ENCODE peak calls at places on chromosomes 7 and 10, in seven cellular contexts. Y, V, S, X, T, I and J are unnamed samples.

GRCh38 chr10:35916791-35917190 is 274.7 kb upstream of the FZD8 start:
- DNase-seq in V (no peak), X (no peak), T (no peak), Y (peak; percentile 15), I (no peak), S (peak; percentile 64), J (no peak)

GRCh38 chr10:19290770-19291169 is 242.2 kb downstream of the MALRD1 start:
- DNase-seq in Y (no peak), X (no peak), S (peak; percentile 18), T (no peak), V (no peak), I (no peak), J (no peak)

GRCh38 chr7:27955596-27955995 is 215.6 kb downstream of the TAX1BP1 start:
- DNase-seq in I (no peak), S (no peak), Y (no peak), X (no peak), V (no peak), T (no peak), J (no peak)

GRCh38 chr10:9209105-9209798 is 1154.8 kb downstream of the GATA3 start:
- DNase-seq in V (peak; percentile 58), T (peak; percentile 66), I (peak; percentile 77), Y (peak; percentile 31), S (peak; percentile 66), X (peak; percentile 41), J (peak; percentile 26)

GRCh38 chr7:24869572-24869971 is 110.4 kb downstream of the OSBPL3 start:
- DNase-seq in T (no peak), Y (no peak), S (no peak), V (no peak), I (no peak), X (no peak), J (no peak)

GRCh38 chr7:473211-473734 is 46.4 kb downstream of the PDGFA start:
- DNase-seq in X (no peak), S (no peak), I (no peak), Y (no peak), V (no peak), T (no peak), J (no peak)

GRCh38 chr10:93595378-93596288 is 5.4 kb downstream of the RBP4 start:
- DNase-seq in Y (no peak), I (no peak), S (no peak), X (no peak), V (no peak), T (no peak), J (no peak)

GRCh38 chr10:21015838-21016237 is 118.7 kb upstream of the NEBL start:
- DNase-seq in S (no peak), I (no peak), V (no peak), T (no peak), Y (no peak), X (no peak), J (no peak)

GRCh38 chr7:134470864-134471263 is 12.0 kb upstream of the AKR1B1 start:
- DNase-seq in S (peak; percentile 79), V (no peak), I (no peak), X (no peak), Y (peak; percentile 64), T (no peak), J (no peak)

DNA sequence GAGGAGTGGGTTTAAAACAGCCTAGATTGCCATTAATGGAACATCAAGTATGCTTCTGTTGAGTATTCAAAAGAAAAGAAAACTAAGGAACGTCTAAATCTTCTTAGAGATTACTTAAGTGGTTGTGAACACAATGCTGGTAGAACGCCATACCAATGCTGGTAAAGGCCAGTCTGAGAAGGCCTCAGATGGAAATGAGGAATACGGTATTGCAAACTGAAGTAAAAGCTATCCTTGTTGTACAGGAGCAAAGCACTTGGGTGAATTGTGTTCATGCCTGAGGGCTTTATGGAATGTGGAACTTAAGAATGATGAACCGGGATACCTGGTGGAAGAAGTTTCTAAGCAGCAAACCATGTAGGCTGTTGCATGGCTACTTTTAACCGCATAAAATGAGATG is 208.0 kb downstream of the KCND2 start:
- DNase-seq in Y (no peak), T (no peak), S (no peak), X (no peak), V (no peak), I (no peak), J (no peak)
- H3K27ac ChIP-seq in Y (no peak overlapping the region), T (no peak overlapping the region), S (no peak overlapping the region), X (no peak overlapping the region), V (no peak overlapping the region), I (no peak overlapping the region), J (no peak overlapping the region)

DNA sequence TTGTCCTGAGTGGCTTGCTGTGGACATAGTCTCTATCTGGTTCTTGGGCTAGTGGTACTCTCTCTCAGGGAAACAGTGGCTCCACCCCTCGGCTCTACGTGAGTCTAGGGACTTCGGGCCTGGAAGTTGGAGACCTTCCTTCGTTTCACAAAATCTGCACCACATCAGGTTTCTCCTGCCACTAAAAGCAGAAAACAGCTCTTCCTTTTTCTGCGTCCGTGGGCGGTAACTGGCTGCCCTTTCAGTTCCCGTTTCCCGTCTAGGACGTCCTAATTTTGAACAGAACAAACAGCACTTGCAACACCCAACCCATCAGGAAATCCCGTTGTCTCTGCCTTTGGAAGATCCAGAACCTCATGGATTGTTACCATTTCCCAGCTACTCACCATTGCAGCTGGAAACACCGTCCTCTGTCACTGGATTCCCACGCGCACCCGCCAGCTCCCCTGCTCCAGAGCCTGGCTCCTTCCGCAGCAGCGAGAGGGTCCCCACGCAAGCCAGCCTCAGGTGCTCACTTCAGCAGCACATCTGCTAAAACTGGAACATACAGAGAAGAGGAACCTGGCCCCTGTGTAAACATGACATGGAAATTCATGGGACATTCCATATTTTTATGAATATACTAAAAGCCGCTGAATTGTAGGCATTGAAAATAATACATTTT is 311.4 kb upstream of the AKR1E2 start:
- DNase-seq in T (peak; percentile 43), I (no peak), S (no peak), X (peak; percentile 68), Y (no peak), V (no peak), J (no peak)
- H3K27ac ChIP-seq in T (peak overlapping the region; percentile 63), I (no peak overlapping the region), S (no peak overlapping the region), X (peak overlapping the region; percentile 38), Y (no peak overlapping the region), V (no peak overlapping the region), J (no peak overlapping the region)

DNA sequence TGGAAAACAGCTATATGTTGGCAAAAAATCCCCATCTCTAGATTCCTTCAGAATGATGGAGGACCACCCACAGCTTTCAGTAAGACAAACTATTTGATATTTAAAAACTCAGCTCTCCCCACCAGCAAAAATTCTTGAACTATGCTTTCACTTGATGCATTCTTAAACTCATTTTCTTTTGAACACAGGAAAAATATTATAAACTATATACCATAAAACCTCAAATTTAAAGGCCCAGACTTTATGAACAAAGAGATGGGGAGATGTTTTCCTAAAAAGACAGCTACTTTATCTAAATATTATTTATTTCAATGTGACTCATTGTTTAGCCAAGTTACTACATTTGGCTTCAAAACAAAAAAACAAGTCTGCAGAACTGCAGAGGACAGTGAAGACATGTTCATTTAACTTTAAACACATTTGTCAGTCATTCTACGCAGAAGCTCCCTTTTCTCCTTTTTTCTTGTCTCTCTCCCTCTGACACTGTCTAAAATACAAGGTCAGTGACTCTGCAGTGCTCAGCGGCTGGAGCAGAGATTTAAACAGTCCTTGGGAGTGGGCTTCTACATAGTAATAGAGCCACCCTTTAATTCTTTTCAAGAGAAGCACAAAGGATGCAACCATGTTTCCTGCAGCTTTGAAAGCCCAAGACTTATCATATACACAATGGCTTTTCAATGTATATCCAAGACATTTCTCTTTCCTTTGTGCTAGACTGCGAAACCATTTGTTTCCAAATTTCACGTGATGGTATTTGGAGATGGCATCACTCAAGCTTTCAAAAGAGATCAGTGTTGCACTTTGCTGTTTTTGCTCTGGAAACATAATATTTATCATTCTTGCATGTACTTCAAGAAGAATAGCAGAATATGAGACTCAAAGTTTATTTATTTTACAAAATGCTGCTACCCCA is 77.0 kb downstream of the SEMA3C start:
- DNase-seq in S (peak; percentile 12), I (no peak), T (no peak), X (no peak), V (no peak), Y (no peak), J (no peak)
- H3K27ac ChIP-seq in S (no peak overlapping the region), I (no peak overlapping the region), T (no peak overlapping the region), X (no peak overlapping the region), V (no peak overlapping the region), Y (no peak overlapping the region), J (no peak overlapping the region)

GRCh38 chr10:26479766-26480492 is 41.8 kb downstream of the APBB1IP start:
- DNase-seq in X (no peak), I (no peak), S (no peak), V (no peak), T (no peak), Y (no peak), J (no peak)

GRCh38 chr10:26480909-26481703 is 43.0 kb downstream of the APBB1IP start:
- DNase-seq in I (no peak), S (no peak), T (peak; percentile 27), X (no peak), V (no peak), Y (no peak), J (no peak)

GRCh38 chr10:26485150-26485941 is 47.2 kb downstream of the APBB1IP start:
- DNase-seq in S (no peak), T (no peak), V (no peak), I (no peak), Y (no peak), X (no peak), J (no peak)

GRCh38 chr10:26483554-26483953 is 45.4 kb downstream of the APBB1IP start:
- DNase-seq in S (peak; percentile 36), T (no peak), Y (no peak), I (no peak), X (no peak), V (no peak), J (no peak)

GRCh38 chr10:26481914-26482550 is 43.9 kb downstream of the APBB1IP start:
- DNase-seq in V (no peak), T (no peak), X (no peak), Y (no peak), I (no peak), S (no peak), J (no peak)
- H3K27ac ChIP-seq in V (peak overlapping the region; percentile 51), T (no peak overlapping the region), X (no peak overlapping the region), Y (no peak overlapping the region), I (no peak overlapping the region), S (no peak overlapping the region), J (no peak overlapping the region)

DNA sequence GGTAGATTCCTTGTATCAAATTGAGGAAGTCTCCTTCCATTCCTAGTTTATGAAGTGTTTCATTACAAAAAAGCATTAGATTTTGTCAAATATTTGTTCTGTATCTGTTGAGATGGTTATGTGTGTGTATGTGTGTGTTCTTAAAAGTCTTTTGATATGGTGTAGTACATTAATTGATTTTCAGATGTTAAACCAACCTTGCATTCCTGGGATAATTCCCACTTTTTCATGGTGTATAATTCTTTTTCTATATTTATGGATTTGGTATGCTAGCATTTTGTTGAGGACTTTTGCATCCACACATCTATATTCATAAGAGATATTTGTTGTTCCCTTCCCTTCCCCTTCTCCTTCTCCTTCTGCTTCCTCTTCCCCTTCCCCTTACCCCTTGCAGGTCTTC is 8.9 kb upstream of the GIMAP8 start:
- DNase-seq in I (no peak), T (no peak), S (no peak), X (no peak), Y (no peak), V (no peak), J (no peak)
- H3K27ac ChIP-seq in I (no peak overlapping the region), T (no peak overlapping the region), S (no peak overlapping the region), X (no peak overlapping the region), Y (no peak overlapping the region), V (no peak overlapping the region), J (no peak overlapping the region)

DNA sequence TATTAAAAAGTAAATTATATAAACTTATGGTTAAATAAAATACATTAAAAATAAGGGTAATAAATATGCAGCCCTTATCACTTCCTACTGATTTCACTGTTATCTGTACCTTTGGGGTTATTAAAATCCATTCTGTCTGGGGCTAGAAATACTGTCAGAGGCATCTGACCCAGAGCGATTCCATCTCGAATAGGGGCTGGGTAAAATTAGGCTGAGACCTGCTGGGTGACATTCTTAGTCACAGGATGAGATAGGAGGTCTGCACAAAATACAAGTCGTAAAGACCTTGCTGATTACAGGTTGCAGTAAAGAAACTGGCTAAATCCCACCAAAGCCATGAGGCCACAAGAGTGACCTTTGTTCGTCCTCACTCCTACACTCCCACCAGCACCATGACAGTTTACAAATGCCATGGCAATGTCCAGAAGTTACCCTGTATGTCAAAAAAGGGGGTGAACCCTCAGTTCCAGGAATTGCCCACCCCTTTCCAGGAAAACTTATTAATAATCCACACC is 77.6 kb downstream of the COBL start:
- DNase-seq in V (no peak), S (no peak), Y (no peak), I (no peak), X (no peak), T (no peak), J (no peak)
- H3K27ac ChIP-seq in V (no peak overlapping the region), S (no peak overlapping the region), Y (no peak overlapping the region), I (no peak overlapping the region), X (peak overlapping the region; percentile 4), T (no peak overlapping the region), J (no peak overlapping the region)